ENCODE peak calls at places on chromosomes 13 and 19, in six cellular contexts. M is lower lobe of right lung; C is neuronal stem cell; R is fibroblast of lung; W is CD4-positive, CD25-positive, alpha-beta regulatory T cell; K is tibial nerve. V is an unnamed sample.

GRCh38 chr13:34358811-34359513 is 541.0 kb downstream of the RFC3 start:
- DNase-seq in W (no peak), R (peak; percentile 80), C (no peak), M (no peak), K (no peak), V (no peak)

GRCh38 chr13:67880916-67881315 is 650.8 kb upstream of the PCDH9 start:
- DNase-seq in R (no peak), W (no peak), K (no peak), M (no peak), C (no peak), V (no peak)

GRCh38 chr19:43763473-43763939 is 8.7 kb upstream of the SMG9 start:
- DNase-seq in M (no peak), K (no peak), C (no peak), R (no peak), W (no peak), V (no peak)

GRCh38 chr13:57633141-57633949 is 1.8 kb downstream of the PCDH17 start:
- DNase-seq in C (no peak), M (peak; percentile 62), W (no peak), R (peak; percentile 30), K (no peak), V (no peak)

GRCh38 chr13:37495046-37495445 is 103.5 kb downstream of the POSTN start:
- DNase-seq in M (no peak), C (no peak), K (no peak), R (no peak), W (no peak), V (no peak)

GRCh38 chr19:28469544-28469943 is 743.4 kb downstream of the UQCRFS1 start:
- DNase-seq in W (no peak), M (no peak), R (no peak), C (no peak), K (no peak), V (no peak)

GRCh38 chr19:13043285-13043684 is 48.0 kb downstream of the NFIX start:
- DNase-seq in K (no peak), C (no peak), W (no peak), M (no peak), R (no peak), V (no peak)

GRCh38 chr13:104530741-104531140 is 1464.5 kb upstream of the SLC10A2 start:
- DNase-seq in R (no peak), W (no peak), K (no peak), C (no peak), M (no peak), V (no peak)

GRCh38 chr13:67138937-67139336 is 91.2 kb downstream of the PCDH9 start:
- DNase-seq in K (no peak), W (no peak), C (no peak), M (no peak), R (no peak), V (no peak)

GRCh38 chr19:45767410-45767880 is 1.6 kb downstream of the SIX5 start:
- DNase-seq in R (peak; percentile 90), C (peak; percentile 72), M (peak; percentile 77), K (peak; percentile 82), W (no peak), V (no peak)

GRCh38 chr19:45769054-45769782 is at the start of gene SIX5:
- DNase-seq in K (peak; percentile 96), W (peak; percentile 93), C (peak; percentile 99), R (peak; percentile 98), M (peak; percentile 97), V (peak; percentile 93)

GRCh38 chr19:45768644-45769053 is 403 bp downstream of the SIX5 start:
- DNase-seq in R (peak; percentile 55), W (peak; percentile 38), M (peak; percentile 59), C (no peak), K (no peak), V (no peak)

GRCh38 chr19:45766919-45767346 is 2.1 kb downstream of the SIX5 start:
- DNase-seq in M (no peak), W (no peak), K (no peak), C (no peak), R (no peak), V (no peak)

GRCh38 chr19:45767881-45768643 is 990 bp downstream of the SIX5 start:
- DNase-seq in W (peak; percentile 22), K (peak; percentile 53), R (peak; percentile 69), M (peak; percentile 81), C (peak; percentile 69), V (no peak)
- H3K27ac ChIP-seq in W (no peak overlapping the region), K (peak overlapping the region; percentile 91), R (peak overlapping the region; percentile 75), M (peak overlapping the region; percentile 89), C (peak overlapping the region; percentile 100), V (no peak overlapping the region)

GRCh38 chr19:6424190-6424938 is at the start of gene KHSRP:
- DNase-seq in W (no peak), C (no peak), R (no peak), M (no peak), K (no peak), V (no peak)

GRCh38 chr19:6423499-6424189 is 967 bp downstream of the KHSRP start:
- DNase-seq in R (peak; percentile 37), W (no peak), C (no peak), M (no peak), K (no peak), V (no peak)

GRCh38 chr19:6427131-6427530 is 2.5 kb upstream of the KHSRP start:
- DNase-seq in C (no peak), K (no peak), R (no peak), M (no peak), W (no peak), V (no peak)

GRCh38 chr19:6425732-6426686 is 1.4 kb upstream of the KHSRP start:
- DNase-seq in C (no peak), R (no peak), M (no peak), K (no peak), W (no peak), V (no peak)

DNA sequence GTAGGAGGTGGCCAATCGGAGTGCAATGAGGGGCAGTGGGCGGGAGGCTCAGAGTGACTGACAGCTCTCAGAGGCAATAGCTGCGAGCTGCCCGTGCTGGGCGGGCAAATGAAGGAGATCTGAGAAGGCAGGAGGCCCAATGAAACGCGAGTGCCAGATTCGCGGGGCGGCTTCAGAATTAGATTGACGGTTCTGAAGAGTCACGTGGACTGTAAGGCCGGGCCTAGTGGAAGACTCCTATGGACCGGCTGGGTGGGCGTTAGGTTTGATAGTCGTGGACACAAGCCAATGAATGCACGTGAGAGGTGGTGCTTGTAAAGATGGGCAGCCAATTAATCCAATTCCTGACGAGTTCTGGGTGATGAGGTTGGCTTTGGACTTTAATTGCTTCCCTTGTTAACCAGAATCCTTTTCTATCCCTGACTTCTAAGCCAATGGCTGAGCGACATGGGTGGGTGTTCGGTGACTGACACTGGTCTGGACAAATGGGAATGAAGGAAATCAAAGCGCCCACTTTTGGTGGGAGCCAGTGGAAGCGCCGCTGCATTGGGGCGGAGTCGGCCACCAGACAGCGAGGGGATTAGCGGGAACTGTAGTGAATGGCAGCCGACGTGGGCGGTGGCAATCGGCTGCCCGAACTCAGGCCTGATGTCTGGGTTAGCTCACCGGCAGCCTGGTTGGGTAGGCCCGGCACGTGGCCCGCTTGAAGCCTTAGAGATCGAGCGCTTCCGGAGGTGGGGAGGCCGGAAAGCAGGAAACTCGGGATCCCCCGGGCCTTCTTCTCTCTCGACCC is 524 bp upstream of the KHSRP start:
- DNase-seq in R (peak; percentile 100), C (peak; percentile 100), W (peak; percentile 100), K (peak; percentile 100), M (peak; percentile 99), V (peak; percentile 100)
- H3K4me3 ChIP-seq in R (no peak overlapping the region), C (no peak overlapping the region), W (peak overlapping the region; percentile 41), K (peak overlapping the region; percentile 95), M (peak overlapping the region; percentile 83), V (no peak overlapping the region)

GRCh38 chr19:45419895-45420294 is 3.8 kb downstream of the ERCC1 start:
- DNase-seq in K (no peak), R (no peak), W (no peak), M (no peak), C (no peak), V (no peak)

GRCh38 chr19:45420871-45421270 is 2.8 kb downstream of the ERCC1 start:
- DNase-seq in C (no peak), K (no peak), M (no peak), W (no peak), R (no peak), V (no peak)

GRCh38 chr19:45418812-45419211 is 4.9 kb downstream of the ERCC1 start:
- DNase-seq in R (no peak), W (no peak), C (no peak), M (no peak), K (no peak), V (no peak)

GRCh38 chr19:45419396-45419795 is 4.3 kb downstream of the ERCC1 start:
- DNase-seq in K (no peak), M (no peak), C (no peak), R (no peak), W (no peak), V (no peak)

GRCh38 chr19:45420356-45420755 is 3.4 kb downstream of the ERCC1 start:
- DNase-seq in R (no peak), M (no peak), C (no peak), W (no peak), K (no peak), V (no peak)
- H3K27ac ChIP-seq in R (no peak overlapping the region), M (no peak overlapping the region), C (no peak overlapping the region), W (no peak overlapping the region), K (no peak overlapping the region), V (no peak overlapping the region)

DNA sequence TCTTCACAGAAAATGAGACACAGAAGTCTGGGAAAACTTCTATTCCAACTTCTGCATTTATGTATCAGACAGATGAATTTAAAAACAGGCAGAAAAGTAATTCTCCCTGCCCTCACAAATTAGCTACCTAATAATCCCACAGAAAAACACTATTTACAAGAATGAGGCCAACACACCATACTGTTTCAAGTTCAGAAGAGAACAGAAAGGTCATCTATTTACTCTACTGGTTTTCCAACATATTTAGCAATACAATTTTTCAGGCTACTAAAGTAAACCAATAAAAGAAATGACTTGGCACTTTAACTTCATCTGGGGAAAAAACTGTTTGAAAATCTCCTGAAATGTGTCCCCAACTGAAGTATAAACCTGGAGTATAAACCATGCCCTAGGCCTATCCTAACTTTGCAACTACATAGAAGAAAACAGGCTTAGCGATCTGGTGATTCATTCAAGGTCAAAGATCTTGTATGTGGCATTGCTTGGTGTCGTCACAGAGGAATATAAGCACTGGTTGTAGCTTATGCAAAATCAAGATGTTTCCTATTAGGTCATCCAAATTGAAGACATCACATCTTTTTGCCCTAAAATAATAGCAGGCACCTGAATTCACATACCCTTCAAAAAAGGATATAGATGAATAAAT is 20.1 kb upstream of the EBPL start:
- DNase-seq in W (no peak), C (no peak), R (peak; percentile 96), K (no peak), M (no peak), V (no peak)
- H3K4me3 ChIP-seq in W (no peak overlapping the region), C (no peak overlapping the region), R (no peak overlapping the region), K (no peak overlapping the region), M (no peak overlapping the region), V (no peak overlapping the region)

DNA sequence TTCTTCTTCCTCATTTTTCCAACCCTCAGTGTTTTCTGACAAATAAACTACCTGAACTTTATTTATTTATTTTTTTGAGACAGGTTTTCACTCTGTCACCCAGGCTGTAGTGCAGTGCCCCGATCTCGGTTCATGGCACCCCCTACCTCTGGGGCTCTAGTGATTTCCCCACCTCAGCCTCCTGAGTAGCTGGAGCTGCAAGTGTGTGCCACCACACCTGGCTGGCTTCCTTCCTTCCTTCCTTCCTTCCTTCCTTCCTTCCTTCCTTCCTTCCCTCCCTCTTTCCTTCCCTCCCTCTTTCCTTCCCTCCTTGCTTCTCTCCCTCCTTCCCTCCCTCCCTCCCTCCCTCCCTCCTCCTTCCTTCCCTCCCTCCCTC is 32.3 kb downstream of the KCTD4 start:
- DNase-seq in R (no peak), M (no peak), C (no peak), W (no peak), K (no peak), V (no peak)
- H3K27ac ChIP-seq in R (no peak overlapping the region), M (peak overlapping the region; percentile 58), C (no peak overlapping the region), W (no peak overlapping the region), K (no peak overlapping the region), V (no peak overlapping the region)

V was measured in iPS DF 6.9.